ENCODE peak calls at places on chromosomes 16 and 17, in five cellular contexts. X is ACHN, Q is HS-27A, N is AG10803, R is T-helper 22 cell. A is an unnamed sample.

GRCh38 chr17:61460796-61461585 is 8.8 kb downstream of the TBX4 start:
- DNase-seq in X (no peak), N (no peak), Q (no peak), R (no peak), A (no peak)

GRCh38 chr17:34472363-34472762 is 107.0 kb upstream of the TMEM132E start:
- DNase-seq in R (no peak), N (no peak), X (no peak), Q (no peak), A (no peak)

GRCh38 chr16:477287-477686 is 50.2 kb upstream of the CAPN15 start:
- DNase-seq in Q (no peak), X (peak; percentile 50), N (no peak), R (no peak), A (no peak)

GRCh38 chr17:68910256-68910705 is 44.9 kb downstream of the ABCA8 start:
- DNase-seq in Q (no peak), N (no peak), R (no peak), X (no peak), A (no peak)

GRCh38 chr17:5078106-5079028 is at the start of gene ZFP3:
- DNase-seq in X (no peak), Q (no peak), N (peak; percentile 92), R (peak; percentile 48), A (no peak)

GRCh38 chr17:43125967-43126910 is 1.1 kb upstream of the BRCA1 start:
- DNase-seq in N (no peak), X (no peak), R (no peak), Q (no peak), A (no peak)

GRCh38 chr16:85989863-85990643 is 91.1 kb downstream of the IRF8 start:
- DNase-seq in X (no peak), Q (no peak), R (no peak), N (no peak), A (no peak)

GRCh38 chr17:17146791-17147406 is 59.2 kb downstream of the PLD6 start:
- DNase-seq in N (no peak), X (no peak), R (no peak), Q (no peak), A (no peak)

GRCh38 chr16:86044881-86045600 is 146.1 kb downstream of the IRF8 start:
- DNase-seq in R (no peak), N (no peak), Q (no peak), X (no peak), A (no peak)

GRCh38 chr16:83447560-83447959 is 360.2 kb upstream of the HSBP1 start:
- DNase-seq in N (no peak), Q (no peak), X (no peak), R (no peak), A (no peak)

GRCh38 chr16:88697831-88698693 is 8.1 kb downstream of the RNF166 start:
- DNase-seq in N (no peak), R (no peak), X (peak; percentile 17), Q (no peak), A (no peak)

GRCh38 chr16:4371481-4372314 is at the start of gene VASN:
- DNase-seq in Q (no peak), X (peak; percentile 80), R (peak; percentile 57), N (peak; percentile 74), A (no peak)

GRCh38 chr17:41617698-41618097 is 5.1 kb upstream of the KRT16 start:
- DNase-seq in X (no peak), Q (no peak), N (no peak), R (no peak), A (no peak)

GRCh38 chr16:28098171-28098958 is 34.9 kb upstream of the GSG1L start:
- DNase-seq in R (no peak), N (no peak), Q (no peak), X (no peak), A (no peak)

GRCh38 chr16:31386157-31386984 is 6.8 kb upstream of the ITGAD start:
- DNase-seq in R (no peak), X (no peak), Q (no peak), N (peak; percentile 50), A (no peak)

GRCh38 chr17:17811381-17812210 is 25.2 kb downstream of the SREBF1 start:
- DNase-seq in Q (no peak), N (no peak), R (no peak), X (no peak), A (no peak)